ENCODE peak calls at places on chromosomes 3 and 15, in five cellular contexts. P, T, N, Q and J are unnamed samples.

GRCh38 chr15:77504310-77504709 is 83.6 kb downstream of the HMG20A start:
- DNase-seq in P (no peak), T (no peak), N (no peak), Q (no peak), J (peak; percentile 70)

GRCh38 chr15:97081666-97082226 is 751.2 kb downstream of the NR2F2 start:
- DNase-seq in P (no peak), T (no peak), N (no peak), Q (no peak), J (no peak)

GRCh38 chr3:152197937-152198336 is 70.8 kb upstream of the MBNL1 start:
- DNase-seq in P (no peak), T (no peak), N (no peak), Q (no peak), J (no peak)

GRCh38 chr15:35753486-35753885 is 207.5 kb upstream of the DPH6 start:
- DNase-seq in P (no peak), T (no peak), N (no peak), Q (no peak), J (no peak)

GRCh38 chr15:31255732-31256384 is 70.8 kb upstream of the KLF13 start:
- DNase-seq in P (no peak), T (no peak), N (no peak), Q (no peak), J (no peak)

GRCh38 chr3:106183762-106184391 is 315.1 kb upstream of the CBLB start:
- DNase-seq in P (no peak), T (no peak), N (no peak), Q (peak; percentile 16), J (no peak)

GRCh38 chr3:52190294-52190841 is 7.6 kb upstream of the ALAS1 start:
- DNase-seq in P (peak; percentile 76), T (peak; percentile 87), N (no peak), Q (no peak), J (peak; percentile 54)

GRCh38 chr15:69414702-69415161 is 583 bp downstream of the KIF23 start:
- DNase-seq in P (no peak), T (peak; percentile 62), N (peak; percentile 75), Q (peak; percentile 69), J (peak; percentile 49)

GRCh38 chr15:75720787-75721461 is 8.3 kb upstream of the CSPG4 start:
- DNase-seq in P (no peak), T (peak; percentile 53), N (peak; percentile 79), Q (peak; percentile 61), J (peak; percentile 85)

GRCh38 chr15:71761649-71762048 is 48.7 kb upstream of the NR2E3 start:
- DNase-seq in P (no peak), T (no peak), N (no peak), Q (peak; percentile 73), J (no peak)

GRCh38 chr3:18194431-18194830 is 230.7 kb downstream of the SATB1 start:
- DNase-seq in P (no peak), T (no peak), N (no peak), Q (no peak), J (no peak)

GRCh38 chr3:181464033-181464694 is 247.6 kb upstream of the SOX2 start:
- DNase-seq in P (no peak), T (no peak), N (peak; percentile 22), Q (no peak), J (no peak)

GRCh38 chr3:47028146-47028545 is 48.7 kb downstream of the NBEAL2 start:
- DNase-seq in P (no peak), T (no peak), N (no peak), Q (no peak), J (no peak)

GRCh38 chr3:48563382-48563918 is at the start of gene UCN2:
- DNase-seq in P (no peak), T (no peak), N (no peak), Q (no peak), J (no peak)

GRCh38 chr15:81256916-81257315 is 60.2 kb downstream of the IL16 start:
- DNase-seq in P (no peak), T (no peak), N (peak; percentile 51), Q (peak; percentile 41), J (no peak)

GRCh38 chr3:48595075-48595525 is at the start of gene COL7A1:
- DNase-seq in P (no peak), T (peak; percentile 66), N (peak; percentile 68), Q (no peak), J (peak; percentile 74)

GRCh38 chr3:85576091-85576690 is 617.4 kb downstream of the CADM2 start:
- DNase-seq in P (no peak), T (peak; percentile 34), N (peak; percentile 84), Q (peak; percentile 73), J (no peak)

GRCh38 chr15:32706704-32707103 is 11.1 kb upstream of the GREM1 start:
- DNase-seq in P (no peak), T (no peak), N (no peak), Q (no peak), J (no peak)

GRCh38 chr15:92747047-92747446 is 91.5 kb upstream of the FAM174B start:
- DNase-seq in P (no peak), T (no peak), N (peak; percentile 54), Q (no peak), J (no peak)

DNA sequence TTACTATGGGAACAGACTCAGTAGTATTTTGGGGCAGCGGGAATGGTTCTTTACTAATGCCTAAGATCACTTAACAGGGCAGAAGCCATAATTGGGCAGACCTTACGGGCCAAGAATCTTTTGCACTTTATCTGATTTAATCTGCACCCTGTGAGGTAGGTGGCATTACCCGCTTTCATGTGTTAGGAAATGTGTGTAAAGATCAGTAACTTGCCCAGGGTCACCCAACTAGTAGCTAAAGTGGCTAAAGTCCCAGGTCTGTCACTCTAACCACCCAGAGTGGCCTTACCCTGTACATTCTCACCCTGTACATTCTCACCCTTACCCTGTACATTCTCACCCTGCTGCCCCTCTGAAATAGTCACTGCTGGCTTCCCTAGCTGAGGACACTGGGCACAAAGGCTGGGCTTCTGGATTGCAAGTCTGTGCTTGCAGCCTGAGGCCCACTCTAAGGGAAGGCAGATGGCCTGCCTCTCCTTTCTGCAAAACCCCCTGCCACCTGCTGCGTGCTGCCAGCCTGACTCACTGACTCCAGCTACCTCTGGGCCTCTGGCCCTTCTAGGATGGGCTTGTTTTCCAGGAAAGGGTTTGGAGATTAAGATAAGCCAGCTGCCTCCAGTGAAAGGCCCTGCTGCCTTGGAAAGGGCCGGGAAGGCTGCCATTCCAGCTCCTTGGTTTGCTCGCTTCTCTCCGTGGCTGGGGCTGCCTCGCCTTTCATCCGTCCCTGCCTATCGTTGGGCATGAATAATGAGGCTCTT is 37.5 kb upstream of the MYZAP start:
- DNase-seq in P (no peak), T (peak; percentile 43), N (no peak), Q (peak; percentile 48), J (no peak)
- H3K4me1 ChIP-seq in P (no peaks in the 10 kb centered on the region), T (peaks cover 8% of the 10 kb centered on the region), N (peaks cover 4% of the 10 kb centered on the region), Q (peaks cover 53% of the 10 kb centered on the region), J (peaks cover 15% of the 10 kb centered on the region)

GRCh38 chr15:98143116-98143515 is 182.6 kb downstream of the ARRDC4 start:
- DNase-seq in P (no peak), T (no peak), N (no peak), Q (no peak), J (no peak)

GRCh38 chr15:98134875-98135274 is 174.4 kb downstream of the ARRDC4 start:
- DNase-seq in P (no peak), T (no peak), N (no peak), Q (no peak), J (no peak)

GRCh38 chr15:98138910-98139309 is 178.4 kb downstream of the ARRDC4 start:
- DNase-seq in P (no peak), T (no peak), N (no peak), Q (no peak), J (no peak)

GRCh38 chr15:98142584-98142983 is 182.1 kb downstream of the ARRDC4 start:
- DNase-seq in P (no peak), T (no peak), N (peak; percentile 57), Q (no peak), J (no peak)

DNA sequence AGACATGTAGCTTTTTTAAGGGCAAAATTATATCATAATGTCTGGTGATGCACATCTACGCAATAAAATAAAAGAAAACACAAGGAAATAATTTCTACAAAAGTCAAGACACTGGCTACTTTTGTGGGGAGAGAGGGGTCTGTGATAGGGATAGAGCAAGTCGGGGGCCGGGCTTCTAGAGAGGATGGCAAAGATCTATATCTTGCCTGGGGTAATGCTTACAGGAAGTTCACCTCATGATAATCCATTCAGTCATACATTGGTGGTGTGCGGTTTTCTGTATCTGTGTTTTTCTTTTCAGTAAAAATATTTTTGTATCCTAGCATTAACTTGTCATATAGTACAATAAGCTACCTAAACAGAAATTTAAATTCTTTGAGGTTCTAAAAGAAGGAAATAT is 178.8 kb downstream of the ARRDC4 start:
- DNase-seq in P (no peak), T (no peak), N (no peak), Q (no peak), J (no peak)
- H3K4me3 ChIP-seq in P (no peak overlapping the region), T (no peak overlapping the region), N (no peak overlapping the region), Q (no peak overlapping the region), J (no peak overlapping the region)

DNA sequence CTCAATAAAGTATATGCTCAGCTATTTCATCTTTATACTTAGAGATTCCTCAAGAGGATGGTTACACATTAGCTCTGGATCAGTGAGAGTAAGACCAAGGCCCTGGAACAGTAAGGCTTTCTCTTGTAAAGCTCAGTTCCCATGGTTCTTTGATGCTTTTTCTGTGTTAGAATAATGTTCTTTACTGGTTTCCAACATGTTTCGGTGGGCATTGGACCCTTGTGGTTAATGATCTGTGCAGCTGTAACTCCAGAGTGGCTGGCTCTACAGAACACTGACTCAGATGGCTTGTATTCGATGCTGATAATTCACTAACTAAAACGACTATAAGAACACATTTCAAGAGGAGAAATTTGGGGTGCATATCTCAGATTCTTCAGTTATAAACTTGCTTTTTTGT is 114.7 kb downstream of the AKAP13 start:
- DNase-seq in P (no peak), T (no peak), N (no peak), Q (no peak), J (no peak)
- H3K4me1 ChIP-seq in P (no peaks in the 10 kb centered on the region), T (peaks cover 1% of the 10 kb centered on the region), N (peaks cover 35% of the 10 kb centered on the region), Q (peaks cover 51% of the 10 kb centered on the region), J (peaks cover 64% of the 10 kb centered on the region)

GRCh38 chr3:128436214-128436613 is 30.5 kb downstream of the DNAJB8 start:
- DNase-seq in P (no peak), T (no peak), N (no peak), Q (no peak), J (no peak)
- H3K4me3 ChIP-seq in P (no peak overlapping the region), T (no peak overlapping the region), N (no peak overlapping the region), Q (no peak overlapping the region), J (no peak overlapping the region)

GRCh38 chr3:14805946-14806537 is 12.7 kb upstream of the FGD5 start:
- DNase-seq in P (no peak), T (no peak), N (no peak), Q (no peak), J (no peak)
- H3K4me1 ChIP-seq in P (no peaks in the 10 kb centered on the region), T (no peaks in the 10 kb centered on the region), N (no peaks in the 10 kb centered on the region), Q (peaks cover 17% of the 10 kb centered on the region), J (no peaks in the 10 kb centered on the region)